ENCODE peak calls at places on chromosomes 3 and 15, in four cellular contexts. V, A, L and X are unnamed samples.

GRCh38 chr3:50189274-50189673 is 2.1 kb upstream of the GNAT1 start:
- DNase-seq in V (peak; percentile 77), A (peak; percentile 73), L (no peak), X (peak; percentile 77)

GRCh38 chr3:42520336-42520735 is 17.9 kb downstream of the VIPR1 start:
- DNase-seq in V (no peak), A (no peak), L (no peak), X (no peak)

GRCh38 chr3:44016818-44017217 is 224.9 kb upstream of the TOPAZ1 start:
- DNase-seq in V (no peak), A (no peak), L (no peak), X (no peak)

GRCh38 chr3:170622369-170623159 is 36.7 kb upstream of the SLC7A14 start:
- DNase-seq in V (peak; percentile 98), A (peak; percentile 43), L (no peak), X (peak; percentile 91)

GRCh38 chr3:37271636-37272035 is 97.3 kb upstream of the LRRFIP2 start:
- DNase-seq in V (no peak), A (no peak), L (no peak), X (peak; percentile 23)

GRCh38 chr3:126151562-126152302 is 28.7 kb downstream of the ALDH1L1 start:
- DNase-seq in V (no peak), A (no peak), L (no peak), X (no peak)

GRCh38 chr3:69088033-69088432 is 3.3 kb downstream of the ARL6IP5 start:
- DNase-seq in V (peak; percentile 68), A (no peak), L (no peak), X (no peak)

GRCh38 chr3:178474526-178474925 is 61.7 kb upstream of the KCNMB2 start:
- DNase-seq in V (no peak), A (no peak), L (no peak), X (no peak)

GRCh38 chr3:40258555-40258954 is 51.0 kb upstream of the EIF1B start:
- DNase-seq in V (peak; percentile 38), A (no peak), L (no peak), X (no peak)

GRCh38 chr15:52794665-52795463 is 4.7 kb upstream of the ONECUT1 start:
- DNase-seq in V (no peak), A (no peak), L (no peak), X (no peak)

GRCh38 chr3:39230453-39230852 is 38.1 kb upstream of the XIRP1 start:
- DNase-seq in V (no peak), A (no peak), L (no peak), X (no peak)

GRCh38 chr15:53976844-53977392 is 1.3 kb upstream of the UNC13C start:
- DNase-seq in V (no peak), A (no peak), L (no peak), X (no peak)

GRCh38 chr3:172751188-172751571 is 654 bp downstream of the ECT2 start:
- DNase-seq in V (peak; percentile 38), A (no peak), L (no peak), X (peak; percentile 21)

GRCh38 chr3:101829066-101829830 is 20.1 kb upstream of the NFKBIZ start:
- DNase-seq in V (peak; percentile 66), A (peak; percentile 86), L (no peak), X (no peak)

GRCh38 chr3:45225465-45226205 is 452 bp downstream of the TMEM158 start:
- DNase-seq in V (peak; percentile 54), A (peak; percentile 34), L (no peak), X (peak; percentile 32)

GRCh38 chr3:133930341-133930933 is 34.8 kb upstream of the RAB6B start:
- DNase-seq in V (peak; percentile 57), A (no peak), L (no peak), X (peak; percentile 65)

GRCh38 chr3:13612829-13613228 is 63.9 kb downstream of the FBLN2 start:
- DNase-seq in V (no peak), A (peak; percentile 48), L (no peak), X (no peak)

GRCh38 chr3:101519685-101520365 is 6.8 kb upstream of the SENP7 start:
- DNase-seq in V (no peak), A (no peak), L (no peak), X (no peak)

GRCh38 chr3:31461441-31461840 is 71.3 kb upstream of the STT3B start:
- DNase-seq in V (no peak), A (no peak), L (no peak), X (no peak)